ENCODE peak calls at places on chromosome 12, in four cellular contexts. P, J, S and D are unnamed samples. For H3K9me3, the result is how much of the 10 kb centered on the place peaks cover.

GRCh38 chr12:48351022-48351708 is 446 bp upstream of the ZNF641 start:
- DNase-seq in P (no peak), J (peak), S (no peak), D (no peak)

GRCh38 chr12:128259556-128260070 is 7.4 kb upstream of the TMEM132C start:
- DNase-seq in P (no peak), J (peak), S (no peak), D (no peak)

GRCh38 chr12:53695148-53696138 is 19.6 kb upstream of the ATP5MC2 start:
- DNase-seq in P (no peak), J (peak), S (peak), D (peak)

GRCh38 chr12:68963456-68963859 is 30.5 kb upstream of the CPM start:
- DNase-seq in P (no peak), J (no peak), S (no peak), D (no peak)

GRCh38 chr12:77294016-77294415 is 228.6 kb upstream of the E2F7 start:
- DNase-seq in P (no peak), J (peak), S (no peak), D (no peak)

GRCh38 chr12:79366374-79366773 is 324.4 kb downstream of the PAWR start:
- DNase-seq in P (no peak), J (no peak), S (no peak), D (no peak)

GRCh38 chr12:131264625-131265024 is 310.9 kb downstream of the ADGRD1 start:
- DNase-seq in P (no peak), J (no peak), S (no peak), D (no peak)

GRCh38 chr12:108080363-108080762 is 48.7 kb upstream of the WSCD2 start:
- DNase-seq in P (no peak), J (no peak), S (no peak), D (no peak)

GRCh38 chr12:29782821-29783772 is 645 bp downstream of the TMTC1 start:
- DNase-seq in P (no peak), J (peak), S (no peak), D (no peak)

GRCh38 chr12:108430245-108430644 is 84.8 kb upstream of the FICD start:
- DNase-seq in P (no peak), J (peak), S (no peak), D (no peak)

GRCh38 chr12:121580959-121581680 is at the start of gene KDM2B:
- DNase-seq in P (peak), J (peak), S (peak), D (no peak)

GRCh38 chr12:51381226-51382079 is 9.8 kb downstream of the GALNT6 start:
- DNase-seq in P (no peak), J (peak), S (no peak), D (no peak)

GRCh38 chr12:3700861-3701260 is 52.0 kb downstream of the CRACR2A start:
- DNase-seq in P (no peak), J (peak), S (no peak), D (no peak)

GRCh38 chr12:87385322-87385721 is 643.9 kb downstream of the C12orf50 start:
- DNase-seq in P (no peak), J (no peak), S (no peak), D (no peak)

GRCh38 chr12:113778432-113779128 is 187.5 kb downstream of the RBM19 start:
- DNase-seq in P (no peak), J (no peak), S (no peak), D (no peak)

GRCh38 chr12:62767946-62768345 is 167.0 kb downstream of the PPM1H start:
- DNase-seq in P (no peak), J (no peak), S (no peak), D (no peak)

GRCh38 chr12:120686151-120686689 is 729 bp upstream of the MLEC start:
- DNase-seq in P (peak), J (peak), S (peak), D (peak)

GRCh38 chr12:69933115-69933552 is 108.1 kb downstream of the MYRFL start:
- DNase-seq in P (no peak), J (no peak), S (no peak), D (no peak)

GRCh38 chr12:30785630-30786029 is 30.9 kb upstream of the CAPRIN2 start:
- DNase-seq in P (no peak), J (no peak), S (no peak), D (no peak)
- H3K9me3 ChIP-seq in P (under half), J (under half), S (under half), D (under half)

DNA sequence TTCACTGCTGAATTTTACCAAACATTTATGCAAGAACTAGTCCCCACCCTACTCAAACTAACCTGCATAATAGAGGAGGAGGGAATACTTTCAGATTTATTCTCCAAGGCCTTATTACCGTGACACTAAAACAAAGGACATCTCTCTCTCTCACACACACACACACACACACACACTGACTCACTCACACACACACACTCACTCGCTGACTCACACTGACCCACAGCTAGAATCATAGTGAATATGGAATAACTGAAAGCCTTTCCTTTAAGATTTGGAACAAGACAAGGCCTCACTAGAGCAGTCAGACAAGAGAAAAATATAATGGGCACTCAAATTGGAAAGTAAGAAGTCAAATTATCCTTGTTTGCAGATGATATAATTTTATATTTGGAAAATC is 1014.2 kb downstream of the TMTC2 start:
- DNase-seq in P (no peak), J (peak), S (no peak), D (no peak)
- H3K9me3 ChIP-seq in P (under half), J (under half), S (under half), D (under half)

GRCh38 chr12:65595016-65595560 is 229.2 kb upstream of the HMGA2 start:
- DNase-seq in P (no peak), J (no peak), S (no peak), D (no peak)
- H3K9me3 ChIP-seq in P (under half), J (under half), S (under half), D (under half)

GRCh38 chr12:132952371-132953162 is 3.5 kb downstream of the ZNF605 start:
- DNase-seq in P (no peak), J (no peak), S (no peak), D (no peak)
- H3K9me3 ChIP-seq in P (under half), J (under half), S (under half), D (under half)

GRCh38 chr12:34109390-34109789 is 87.1 kb downstream of the ALG10 start:
- DNase-seq in P (no peak), J (no peak), S (no peak), D (no peak)

GRCh38 chr12:34108405-34108803 is 86.1 kb downstream of the ALG10 start:
- DNase-seq in P (no peak), J (no peak), S (no peak), D (no peak)

GRCh38 chr12:34107781-34108404 is 85.6 kb downstream of the ALG10 start:
- DNase-seq in P (no peak), J (no peak), S (no peak), D (no peak)

GRCh38 chr12:34107016-34107415 is 84.7 kb downstream of the ALG10 start:
- DNase-seq in P (no peak), J (no peak), S (no peak), D (no peak)

GRCh38 chr12:34108967-34109366 is 86.7 kb downstream of the ALG10 start:
- DNase-seq in P (no peak), J (no peak), S (no peak), D (no peak)
- H3K9me3 ChIP-seq in P (under half), J (under half), S (under half), D (under half)